ENCODE peak calls at places on chromosomes 12 and 14, in seven cellular contexts. L is neural progenitor cell, T is endodermal cell, V is adipocyte, S is H9, A is IMR-90, W is mesenchymal stem cell. I is an unnamed sample.

GRCh38 chr14:33909380-33910084 is 41.3 kb downstream of the EGLN3 start:
- DNase-seq in L (no peak), T (no peak), V (no peak), S (no peak), A (no peak), W (no peak), I (no peak)

GRCh38 chr12:2301531-2302461 is 249.0 kb downstream of the CACNA1C start:
- DNase-seq in L (no peak), T (peak; percentile 35), V (peak; percentile 94), S (no peak), A (peak; percentile 80), W (peak; percentile 52), I (no peak)

GRCh38 chr14:90319173-90319572 is 12.6 kb downstream of the NRDE2 start:
- DNase-seq in L (no peak), T (no peak), V (peak; percentile 7), S (no peak), A (no peak), W (no peak), I (no peak)

GRCh38 chr14:101723061-101723595 is 38.4 kb upstream of the PPP2R5C start:
- DNase-seq in L (no peak), T (peak; percentile 46), V (no peak), S (no peak), A (no peak), W (no peak), I (peak; percentile 17)

GRCh38 chr14:71166434-71166833 is 259.2 kb downstream of the PCNX1 start:
- DNase-seq in L (peak; percentile 57), T (peak; percentile 62), V (peak; percentile 88), S (no peak), A (peak; percentile 85), W (no peak), I (peak; percentile 79)

GRCh38 chr12:113425960-113426453 is 3.8 kb downstream of the SDSL start:
- DNase-seq in L (peak; percentile 26), T (peak; percentile 82), V (no peak), S (peak; percentile 78), A (no peak), W (no peak), I (no peak)

GRCh38 chr12:52207895-52208294 is 16.1 kb upstream of the KRT80 start:
- DNase-seq in L (no peak), T (peak; percentile 55), V (no peak), S (no peak), A (peak; percentile 28), W (peak; percentile 39), I (no peak)

GRCh38 chr14:61749867-61750266 is 12.4 kb upstream of the SNAPC1 start:
- DNase-seq in L (no peak), T (no peak), V (no peak), S (no peak), A (no peak), W (peak; percentile 23), I (peak; percentile 71)

GRCh38 chr14:104573930-104574329 is 5.6 kb upstream of the C14orf180 start:
- DNase-seq in L (peak; percentile 55), T (no peak), V (no peak), S (no peak), A (no peak), W (no peak), I (no peak)

GRCh38 chr12:31740618-31741017 is 11.8 kb upstream of the AMN1 start:
- DNase-seq in L (no peak), T (no peak), V (no peak), S (no peak), A (no peak), W (no peak), I (no peak)

GRCh38 chr14:54796961-54797360 is 105.7 kb downstream of the GCH1 start:
- DNase-seq in L (no peak), T (no peak), V (peak; percentile 40), S (no peak), A (peak; percentile 81), W (peak; percentile 52), I (no peak)

GRCh38 chr14:96349286-96350075 is 13.7 kb downstream of the ATG2B start:
- DNase-seq in L (no peak), T (peak; percentile 77), V (no peak), S (peak; percentile 64), A (no peak), W (no peak), I (no peak)

GRCh38 chr12:7609480-7609879 is 56.2 kb downstream of the APOBEC1 start:
- DNase-seq in L (no peak), T (no peak), V (peak; percentile 24), S (no peak), A (peak; percentile 7), W (peak; percentile 7), I (no peak)

GRCh38 chr12:50402270-50403000 is 1.8 kb downstream of the LARP4 start:
- DNase-seq in L (no peak), T (peak; percentile 14), V (peak; percentile 50), S (no peak), A (no peak), W (peak; percentile 18), I (no peak)

GRCh38 chr12:62839869-62840268 is 95.1 kb downstream of the PPM1H start:
- DNase-seq in L (no peak), T (no peak), V (no peak), S (no peak), A (no peak), W (no peak), I (no peak)

GRCh38 chr12:51270067-51270846 is at the start of gene SMAGP:
- DNase-seq in L (peak; percentile 89), T (peak; percentile 97), V (peak; percentile 70), S (peak; percentile 90), A (peak; percentile 21), W (peak; percentile 53), I (peak; percentile 86)

GRCh38 chr12:115599251-115599811 is 678.2 kb downstream of the MED13L start:
- DNase-seq in L (peak; percentile 50), T (peak; percentile 73), V (peak; percentile 3), S (peak; percentile 42), A (no peak), W (peak; percentile 1), I (peak; percentile 20)

GRCh38 chr12:26807292-26807691 is 25.7 kb downstream of the ITPR2 start:
- DNase-seq in L (no peak), T (no peak), V (no peak), S (no peak), A (no peak), W (no peak), I (no peak)

GRCh38 chr12:112167031-112167461 is 41.7 kb downstream of the TRAFD1 start:
- DNase-seq in L (no peak), T (peak; percentile 39), V (no peak), S (no peak), A (no peak), W (no peak), I (no peak)

GRCh38 chr12:110165540-110166159 is 41.5 kb downstream of the IFT81 start:
- DNase-seq in L (no peak), T (peak; percentile 59), V (no peak), S (peak; percentile 45), A (no peak), W (no peak), I (no peak)

GRCh38 chr12:112347521-112347920 is 34.7 kb downstream of the HECTD4 start:
- DNase-seq in L (no peak), T (no peak), V (no peak), S (no peak), A (peak; percentile 99), W (peak; percentile 53), I (no peak)

GRCh38 chr14:74018029-74018703 is 922 bp downstream of the ENTPD5 start:
- DNase-seq in L (no peak), T (no peak), V (peak; percentile 79), S (no peak), A (peak; percentile 64), W (peak; percentile 76), I (no peak)

GRCh38 chr14:71693373-71693772 is 238.9 kb upstream of the RGS6 start:
- DNase-seq in L (no peak), T (no peak), V (peak; percentile 79), S (no peak), A (peak; percentile 88), W (peak; percentile 76), I (no peak)

GRCh38 chr12:42550815-42551214 is 38.7 kb downstream of the PRICKLE1 start:
- DNase-seq in L (no peak), T (no peak), V (no peak), S (no peak), A (no peak), W (no peak), I (no peak)

GRCh38 chr14:54048736-54049135 is 92.1 kb upstream of the BMP4 start:
- DNase-seq in L (no peak), T (no peak), V (no peak), S (no peak), A (no peak), W (no peak), I (no peak)

GRCh38 chr12:65756956-65757511 is 67.2 kb upstream of the HMGA2 start:
- DNase-seq in L (no peak), T (no peak), V (no peak), S (no peak), A (peak; percentile 16), W (no peak), I (no peak)

GRCh38 chr12:119183942-119184695 is 5.4 kb downstream of the HSPB8 start:
- DNase-seq in L (no peak), T (no peak), V (no peak), S (no peak), A (no peak), W (no peak), I (no peak)
- H3K4me1 ChIP-seq in L (no peaks in the 10 kb centered on the region), T (peaks cover 18% of the 10 kb centered on the region), V (peaks cover 57% of the 10 kb centered on the region), S (peaks cover 3% of the 10 kb centered on the region), A (peaks cover 16% of the 10 kb centered on the region), W (peaks cover 19% of the 10 kb centered on the region), I (no peaks in the 10 kb centered on the region)

GRCh38 chr14:76917759-76918175 is 91.6 kb downstream of the LRRC74A start:
- DNase-seq in L (no peak), T (peak; percentile 65), V (no peak), S (no peak), A (no peak), W (no peak), I (no peak)
- H3K9ac ChIP-seq in L (no peak overlapping the region), T (no peak overlapping the region), V (peak overlapping the region; percentile 83), S (no peak overlapping the region), A (peak overlapping the region; percentile 23), W (peak overlapping the region; percentile 84), I (no peak overlapping the region)

GRCh38 chr12:132376464-132376830 is 47.1 kb upstream of the GALNT9 start:
- DNase-seq in L (no peak), T (no peak), V (no peak), S (no peak), A (no peak), W (no peak), I (no peak)
- H3K9me3 ChIP-seq in L (no peaks in the 10 kb centered on the region), T (peaks cover 21% of the 10 kb centered on the region), V (peaks cover 6% of the 10 kb centered on the region), S (no peaks in the 10 kb centered on the region), A (no peaks in the 10 kb centered on the region), W (peaks cover 1% of the 10 kb centered on the region), I (no peaks in the 10 kb centered on the region)

GRCh38 chr14:100695423-100695738 is 31.3 kb upstream of the DLK1 start:
- DNase-seq in L (no peak), T (no peak), V (no peak), S (no peak), A (no peak), W (no peak), I (no peak)

GRCh38 chr14:100694579-100695422 is 31.9 kb upstream of the DLK1 start:
- DNase-seq in L (no peak), T (no peak), V (no peak), S (no peak), A (no peak), W (no peak), I (no peak)

GRCh38 chr14:100692256-100692655 is 34.4 kb upstream of the DLK1 start:
- DNase-seq in L (no peak), T (no peak), V (no peak), S (no peak), A (no peak), W (peak; percentile 61), I (no peak)

GRCh38 chr14:100692859-100693558 is 33.7 kb upstream of the DLK1 start:
- DNase-seq in L (no peak), T (peak; percentile 65), V (peak; percentile 88), S (no peak), A (peak; percentile 94), W (peak; percentile 98), I (no peak)

GRCh38 chr14:100693877-100694578 is 32.7 kb upstream of the DLK1 start:
- DNase-seq in L (no peak), T (no peak), V (no peak), S (no peak), A (no peak), W (no peak), I (no peak)
- H3K4me1 ChIP-seq in L (peaks cover 9% of the 10 kb centered on the region), T (peaks cover 11% of the 10 kb centered on the region), V (peaks cover 9% of the 10 kb centered on the region), S (no peaks in the 10 kb centered on the region), A (peaks cover 17% of the 10 kb centered on the region), W (peaks cover 53% of the 10 kb centered on the region), I (no peaks in the 10 kb centered on the region)